ENCODE peak calls at places on chromosomes 7 and 10, in six cellular contexts. One of them, this sample, is unnamed.

GRCh38 chr10:80684217-80684616 is 146.5 kb downstream of the SH2D4B start:
- DNase-seq in neural progenitor cell: no peak
- DNase-seq in mesenchymal stem cell: peak; percentile 9
- DNase-seq in tibial nerve: no peak
- DNase-seq in colonic mucosa: no peak
- DNase-seq in cardiac muscle cell: peak; percentile 43
- DNase-seq in this sample: no peak

GRCh38 chr10:58385784-58386112 is 538 bp downstream of the TFAM start:
- DNase-seq in neural progenitor cell: peak; percentile 76
- DNase-seq in mesenchymal stem cell: peak; percentile 56
- DNase-seq in tibial nerve: no peak
- DNase-seq in colonic mucosa: peak; percentile 64
- DNase-seq in cardiac muscle cell: peak; percentile 64
- DNase-seq in this sample: no peak

GRCh38 chr7:24175603-24176002 is 108.4 kb upstream of the NPY start:
- DNase-seq in neural progenitor cell: peak; percentile 34
- DNase-seq in mesenchymal stem cell: no peak
- DNase-seq in tibial nerve: no peak
- DNase-seq in colonic mucosa: no peak
- DNase-seq in cardiac muscle cell: peak; percentile 7
- DNase-seq in this sample: no peak

GRCh38 chr7:101913876-101914275 is 96.5 kb downstream of the CUX1 start:
- DNase-seq in neural progenitor cell: no peak
- DNase-seq in mesenchymal stem cell: peak; percentile 81
- DNase-seq in tibial nerve: no peak
- DNase-seq in colonic mucosa: no peak
- DNase-seq in cardiac muscle cell: no peak
- DNase-seq in this sample: no peak

GRCh38 chr7:1689356-1689755 is 19.3 kb downstream of the ELFN1 start:
- DNase-seq in neural progenitor cell: peak; percentile 32
- DNase-seq in mesenchymal stem cell: no peak
- DNase-seq in tibial nerve: no peak
- DNase-seq in colonic mucosa: no peak
- DNase-seq in cardiac muscle cell: no peak
- DNase-seq in this sample: peak; percentile 7

GRCh38 chr7:44074349-44074695 is 8.0 kb downstream of the POLM start:
- DNase-seq in neural progenitor cell: no peak
- DNase-seq in mesenchymal stem cell: no peak
- DNase-seq in tibial nerve: no peak
- DNase-seq in colonic mucosa: no peak
- DNase-seq in cardiac muscle cell: no peak
- DNase-seq in this sample: no peak

GRCh38 chr10:103969436-103969835 is 2.5 kb downstream of the SLK start:
- DNase-seq in neural progenitor cell: no peak
- DNase-seq in mesenchymal stem cell: peak; percentile 30
- DNase-seq in tibial nerve: no peak
- DNase-seq in colonic mucosa: no peak
- DNase-seq in cardiac muscle cell: no peak
- DNase-seq in this sample: no peak

GRCh38 chr7:10657837-10658236 is 315.8 kb upstream of the PHF14 start:
- DNase-seq in neural progenitor cell: no peak
- DNase-seq in mesenchymal stem cell: no peak
- DNase-seq in tibial nerve: no peak
- DNase-seq in colonic mucosa: no peak
- DNase-seq in cardiac muscle cell: no peak
- DNase-seq in this sample: no peak

DNA sequence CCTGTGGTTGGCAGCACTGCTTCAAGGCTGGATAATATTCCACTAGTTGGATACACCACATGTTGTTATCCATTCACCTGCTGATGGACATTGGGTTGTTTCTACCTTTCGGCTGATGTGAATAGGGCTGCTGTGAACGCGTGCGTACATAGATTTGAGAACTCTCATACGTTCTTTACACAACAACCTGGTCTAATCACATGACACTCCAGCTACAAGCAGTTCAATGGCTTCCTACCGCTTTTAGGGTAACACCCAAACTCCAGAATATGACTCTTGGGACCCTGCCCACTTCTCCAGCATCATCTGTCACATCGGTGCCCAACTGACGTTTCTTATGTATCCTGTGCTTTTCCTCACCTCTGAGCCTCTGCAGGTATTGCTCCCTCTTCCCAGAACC is 114.6 kb downstream of the ABLIM1 start:
- DNase-seq in neural progenitor cell: no peak
- DNase-seq in mesenchymal stem cell: no peak
- DNase-seq in tibial nerve: no peak
- DNase-seq in colonic mucosa: no peak
- DNase-seq in cardiac muscle cell: no peak
- DNase-seq in this sample: no peak
- H3K9me3 ChIP-seq in neural progenitor cell: no peaks in the 10 kb centered on the region
- H3K9me3 ChIP-seq in mesenchymal stem cell: no peaks in the 10 kb centered on the region
- H3K9me3 ChIP-seq in tibial nerve: no peaks in the 10 kb centered on the region
- H3K9me3 ChIP-seq in colonic mucosa: no peaks in the 10 kb centered on the region
- H3K9me3 ChIP-seq in cardiac muscle cell: no peaks in the 10 kb centered on the region
- H3K9me3 ChIP-seq in this sample: no peaks in the 10 kb centered on the region

GRCh38 chr7:138328215-138328614 is 131.8 kb upstream of the TRIM24 start:
- DNase-seq in neural progenitor cell: no peak
- DNase-seq in mesenchymal stem cell: no peak
- DNase-seq in tibial nerve: no peak
- DNase-seq in colonic mucosa: no peak
- DNase-seq in cardiac muscle cell: peak; percentile 72
- DNase-seq in this sample: no peak
- H3K9me3 ChIP-seq in neural progenitor cell: peaks cover 10% of the 10 kb centered on the region
- H3K9me3 ChIP-seq in mesenchymal stem cell: peaks cover 12% of the 10 kb centered on the region
- H3K9me3 ChIP-seq in tibial nerve: no peaks in the 10 kb centered on the region
- H3K9me3 ChIP-seq in colonic mucosa: no peaks in the 10 kb centered on the region
- H3K9me3 ChIP-seq in cardiac muscle cell: no peaks in the 10 kb centered on the region
- H3K9me3 ChIP-seq in this sample: peaks cover 17% of the 10 kb centered on the region

GRCh38 chr10:131162211-131162610 is 149.3 kb downstream of the TCERG1L start:
- DNase-seq in neural progenitor cell: no peak
- DNase-seq in mesenchymal stem cell: no peak
- DNase-seq in tibial nerve: no peak
- DNase-seq in colonic mucosa: no peak
- DNase-seq in cardiac muscle cell: peak; percentile 24
- DNase-seq in this sample: no peak

GRCh38 chr10:131162866-131163265 is 148.7 kb downstream of the TCERG1L start:
- DNase-seq in neural progenitor cell: no peak
- DNase-seq in mesenchymal stem cell: no peak
- DNase-seq in tibial nerve: no peak
- DNase-seq in colonic mucosa: no peak
- DNase-seq in cardiac muscle cell: no peak
- DNase-seq in this sample: no peak

GRCh38 chr10:131159771-131160170 is 151.8 kb downstream of the TCERG1L start:
- DNase-seq in neural progenitor cell: no peak
- DNase-seq in mesenchymal stem cell: no peak
- DNase-seq in tibial nerve: no peak
- DNase-seq in colonic mucosa: no peak
- DNase-seq in cardiac muscle cell: no peak
- DNase-seq in this sample: no peak

GRCh38 chr10:131160219-131160875 is 151.2 kb downstream of the TCERG1L start:
- DNase-seq in neural progenitor cell: no peak
- DNase-seq in mesenchymal stem cell: no peak
- DNase-seq in tibial nerve: no peak
- DNase-seq in colonic mucosa: no peak
- DNase-seq in cardiac muscle cell: no peak
- DNase-seq in this sample: no peak

GRCh38 chr10:131161087-131161486 is 150.4 kb downstream of the TCERG1L start:
- DNase-seq in neural progenitor cell: no peak
- DNase-seq in mesenchymal stem cell: no peak
- DNase-seq in tibial nerve: no peak
- DNase-seq in colonic mucosa: no peak
- DNase-seq in cardiac muscle cell: no peak
- DNase-seq in this sample: no peak
- H3K9me3 ChIP-seq in neural progenitor cell: no peaks in the 10 kb centered on the region
- H3K9me3 ChIP-seq in mesenchymal stem cell: peaks cover 4% of the 10 kb centered on the region
- H3K9me3 ChIP-seq in tibial nerve: no peaks in the 10 kb centered on the region
- H3K9me3 ChIP-seq in colonic mucosa: no peaks in the 10 kb centered on the region
- H3K9me3 ChIP-seq in cardiac muscle cell: no peaks in the 10 kb centered on the region
- H3K9me3 ChIP-seq in this sample: no peaks in the 10 kb centered on the region

DNA sequence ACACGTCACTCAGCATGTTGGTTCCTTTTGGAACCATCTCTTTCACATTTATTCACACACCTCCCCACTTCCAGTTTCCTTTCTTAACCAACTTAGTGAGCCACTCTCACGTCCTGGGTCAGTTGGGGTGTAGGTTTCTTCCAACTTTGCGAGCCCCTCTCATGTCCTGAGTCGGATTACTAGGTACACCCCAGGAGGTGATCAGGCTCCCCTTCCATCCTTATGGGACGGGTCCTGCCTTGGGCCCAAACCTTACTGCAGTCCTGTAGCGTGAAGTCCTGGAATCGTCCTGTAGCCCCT is 7.7 kb downstream of the ERV3-1 start:
- DNase-seq in neural progenitor cell: no peak
- DNase-seq in mesenchymal stem cell: no peak
- DNase-seq in tibial nerve: no peak
- DNase-seq in colonic mucosa: no peak
- DNase-seq in cardiac muscle cell: no peak
- DNase-seq in this sample: no peak
- H3K9me3 ChIP-seq in neural progenitor cell: peaks cover 22% of the 10 kb centered on the region
- H3K9me3 ChIP-seq in mesenchymal stem cell: peaks cover 57% of the 10 kb centered on the region
- H3K9me3 ChIP-seq in tibial nerve: no peaks in the 10 kb centered on the region
- H3K9me3 ChIP-seq in colonic mucosa: no peaks in the 10 kb centered on the region
- H3K9me3 ChIP-seq in cardiac muscle cell: no peaks in the 10 kb centered on the region
- H3K9me3 ChIP-seq in this sample: peaks cover 70% of the 10 kb centered on the region

GRCh38 chr7:158272509-158273137 is 315.0 kb downstream of the PTPRN2 start:
- DNase-seq in neural progenitor cell: no peak
- DNase-seq in mesenchymal stem cell: no peak
- DNase-seq in tibial nerve: no peak
- DNase-seq in colonic mucosa: no peak
- DNase-seq in cardiac muscle cell: no peak
- DNase-seq in this sample: no peak
- H3K9me3 ChIP-seq in neural progenitor cell: no peaks in the 10 kb centered on the region
- H3K9me3 ChIP-seq in mesenchymal stem cell: no peaks in the 10 kb centered on the region
- H3K9me3 ChIP-seq in tibial nerve: no peaks in the 10 kb centered on the region
- H3K9me3 ChIP-seq in colonic mucosa: no peaks in the 10 kb centered on the region
- H3K9me3 ChIP-seq in cardiac muscle cell: no peaks in the 10 kb centered on the region
- H3K9me3 ChIP-seq in this sample: no peaks in the 10 kb centered on the region

This sample was measured in CD4-positive, alpha-beta T cell.